ENCODE peak calls at places on chromosomes 3 and 15, in five cellular contexts. W is pancreas, S is left ventricle myocardium inferior, J is heart right ventricle, E is tibial artery. B is an unnamed sample.

GRCh38 chr3:65938147-65938546 is 100.6 kb downstream of the MAGI1 start:
- DNase-seq in W (no peak), S (no peak), J (no peak), E (no peak), B (no peak)

GRCh38 chr3:45180051-45180450 is 33.9 kb upstream of the CDCP1 start:
- DNase-seq in W (no peak), S (no peak), J (no peak), E (no peak), B (no peak)

GRCh38 chr3:99118381-99118780 is 216.9 kb upstream of the DCBLD2 start:
- DNase-seq in W (no peak), S (no peak), J (no peak), E (no peak), B (no peak)

GRCh38 chr15:73265536-73266153 is 103.1 kb downstream of the HCN4 start:
- DNase-seq in W (peak; percentile 55), S (no peak), J (no peak), E (peak; percentile 27), B (peak; percentile 29)

GRCh38 chr3:101379695-101380376 is 59.5 kb upstream of the IMPG2 start:
- DNase-seq in W (no peak), S (no peak), J (no peak), E (no peak), B (no peak)

GRCh38 chr3:143808999-143809700 is 39.1 kb downstream of the SLC9A9 start:
- DNase-seq in W (no peak), S (no peak), J (peak; percentile 26), E (no peak), B (no peak)

GRCh38 chr15:34709866-34710265 is 44.9 kb downstream of the GJD2 start:
- DNase-seq in W (no peak), S (no peak), J (no peak), E (no peak), B (no peak)

GRCh38 chr3:181694805-181695660 is 16.7 kb upstream of the SOX2 start:
- DNase-seq in W (peak; percentile 68), S (peak; percentile 40), J (peak; percentile 27), E (peak; percentile 53), B (no peak)

GRCh38 chr3:179969525-179969924 is 67.2 kb downstream of the PEX5L start:
- DNase-seq in W (no peak), S (no peak), J (no peak), E (no peak), B (no peak)

GRCh38 chr15:85587707-85588441 is 206.9 kb downstream of the KLHL25 start:
- DNase-seq in W (no peak), S (no peak), J (no peak), E (no peak), B (no peak)

GRCh38 chr3:26353052-26353451 is 269.5 kb upstream of the LRRC3B start:
- DNase-seq in W (no peak), S (no peak), J (no peak), E (no peak), B (no peak)

GRCh38 chr3:26346497-26346896 is 276.1 kb upstream of the LRRC3B start:
- DNase-seq in W (no peak), S (no peak), J (no peak), E (no peak), B (no peak)

GRCh38 chr3:26345613-26346012 is 277.0 kb upstream of the LRRC3B start:
- DNase-seq in W (no peak), S (no peak), J (no peak), E (no peak), B (no peak)

GRCh38 chr3:26350853-26351252 is 271.7 kb upstream of the LRRC3B start:
- DNase-seq in W (no peak), S (no peak), J (no peak), E (no peak), B (no peak)

GRCh38 chr3:26347150-26347549 is 275.4 kb upstream of the LRRC3B start:
- DNase-seq in W (no peak), S (no peak), J (no peak), E (no peak), B (no peak)
- H3K9me3 ChIP-seq in W (no peaks in the 10 kb centered on the region), S (peaks cover 29% of the 10 kb centered on the region), J (peaks cover 20% of the 10 kb centered on the region), E (no peaks in the 10 kb centered on the region), B (no peaks in the 10 kb centered on the region)

DNA sequence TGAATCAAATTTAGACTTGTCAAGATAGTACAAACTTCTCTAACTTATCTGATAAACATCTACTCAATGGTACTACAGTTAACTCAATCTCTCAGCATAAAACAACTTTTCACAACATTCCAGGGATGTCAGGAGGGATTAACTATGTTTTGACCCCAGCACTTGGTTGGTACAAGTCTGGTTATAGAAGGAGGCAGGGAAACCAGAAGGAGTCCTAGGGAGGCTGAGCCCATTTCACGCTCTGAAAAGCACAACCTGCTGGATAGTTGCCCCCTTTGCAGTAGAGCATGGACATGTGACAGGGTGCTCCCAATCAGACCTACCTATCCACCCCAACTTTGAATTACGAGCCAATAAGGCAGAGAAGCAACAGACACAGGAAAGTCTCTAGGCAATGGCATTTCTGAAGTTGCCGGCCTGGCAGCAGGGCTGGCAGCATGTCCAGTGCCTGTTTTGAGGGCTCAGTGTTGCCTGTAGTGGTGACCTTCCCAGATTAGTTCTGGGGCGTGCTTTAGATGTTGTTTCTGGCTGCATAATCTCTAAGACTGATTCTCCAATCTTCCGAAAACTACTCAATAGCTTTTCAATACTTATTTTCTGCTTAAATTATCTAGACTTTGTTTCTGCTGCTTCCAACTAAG is 8.2 kb downstream of the ANKUB1 start:
- DNase-seq in W (no peak), S (no peak), J (no peak), E (no peak), B (no peak)
- TF ChIP-seq CTCF in W (no peak), S (no peak), J (no peak), E (no peak), B (no peak)

DNA sequence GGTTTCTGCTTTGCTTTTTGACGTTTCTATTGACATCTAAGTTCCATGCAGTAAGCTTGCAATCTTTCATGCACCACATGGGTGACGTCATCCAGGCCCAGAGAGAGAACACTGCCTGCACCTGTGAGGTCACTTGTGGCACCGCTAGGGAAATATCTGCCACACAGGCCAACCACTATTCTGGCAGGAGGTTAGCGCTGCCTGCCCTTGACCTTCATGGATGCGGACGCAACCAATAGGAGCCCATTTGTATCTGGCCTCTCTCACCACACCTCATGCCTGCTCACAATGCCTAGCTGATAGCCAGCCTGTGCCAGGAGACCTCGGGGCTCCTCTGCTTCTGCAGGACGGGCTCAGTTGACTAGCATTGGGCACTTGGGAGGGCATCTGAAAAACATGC is 55.8 kb upstream of the PRR23E start:
- DNase-seq in W (no peak), S (peak; percentile 31), J (peak; percentile 47), E (no peak), B (no peak)
- H3K9me3 ChIP-seq in W (no peaks in the 10 kb centered on the region), S (no peaks in the 10 kb centered on the region), J (no peaks in the 10 kb centered on the region), E (no peaks in the 10 kb centered on the region), B (no peaks in the 10 kb centered on the region)

DNA sequence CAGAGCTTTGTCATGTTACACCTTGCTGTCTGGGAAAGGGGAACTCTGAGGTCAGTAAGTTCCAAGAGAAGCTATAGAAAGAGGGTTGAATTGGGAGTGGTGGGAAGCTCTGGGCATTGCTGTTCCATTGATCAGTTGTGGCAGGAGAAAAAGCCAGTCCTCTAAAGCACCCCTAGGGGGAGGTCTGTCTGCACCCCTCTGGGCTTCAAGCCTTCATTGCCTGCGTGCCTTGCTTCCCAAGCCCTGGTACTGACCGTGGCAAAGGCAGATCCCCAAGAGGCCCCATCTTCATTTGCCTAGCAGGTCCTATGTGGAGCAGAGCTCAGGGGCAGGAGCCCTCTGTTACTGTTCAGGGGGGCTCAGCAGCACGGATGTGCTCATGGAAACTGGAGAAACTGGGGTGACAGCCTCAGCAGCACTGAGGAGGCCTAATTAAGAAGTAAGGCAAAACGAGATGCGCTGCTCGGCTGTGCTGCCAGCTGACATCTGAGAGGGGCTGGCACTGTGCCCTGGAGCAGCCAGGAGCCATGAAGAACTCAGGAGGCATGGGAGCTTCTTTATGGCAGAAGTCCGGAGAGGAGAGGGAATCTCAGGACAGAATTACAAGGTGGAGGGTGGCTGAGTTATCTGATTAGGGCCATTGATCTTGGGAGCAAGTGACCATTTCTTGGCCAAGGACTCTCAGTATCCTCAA is 270.9 kb downstream of the RPLP1 start:
- DNase-seq in W (no peak), S (peak; percentile 25), J (no peak), E (no peak), B (no peak)
- TF ChIP-seq CTCF in W (no peak), S (no peak), J (no peak), E (no peak), B (no peak)

DNA sequence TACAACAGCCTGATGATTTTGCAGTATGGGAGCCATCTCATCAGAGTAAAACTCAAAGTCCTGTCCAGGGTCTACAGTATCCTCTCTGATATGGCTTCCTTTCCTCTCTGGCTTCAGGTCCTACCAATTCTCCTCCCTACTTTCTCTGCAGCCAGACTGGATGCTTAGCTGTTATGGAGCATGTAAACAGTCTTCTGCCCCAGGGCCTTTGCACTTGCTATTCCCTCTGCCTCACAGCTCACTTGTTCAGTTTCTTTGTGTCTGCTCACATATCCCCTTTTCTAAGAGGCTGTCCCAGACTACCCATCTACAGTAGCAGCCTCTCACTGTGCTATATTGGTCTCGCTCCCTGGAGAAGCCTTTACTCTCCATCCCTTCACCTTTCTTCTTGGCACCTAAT is 62.2 kb downstream of the TLNRD1 start:
- DNase-seq in W (no peak), S (no peak), J (no peak), E (no peak), B (no peak)
- H3K9me3 ChIP-seq in W (no peaks in the 10 kb centered on the region), S (peaks cover 8% of the 10 kb centered on the region), J (peaks cover 5% of the 10 kb centered on the region), E (peaks cover 5% of the 10 kb centered on the region), B (no peaks in the 10 kb centered on the region)

GRCh38 chr15:95765161-95765560 is 565.3 kb upstream of the NR2F2 start:
- DNase-seq in W (no peak), S (no peak), J (no peak), E (no peak), B (no peak)

GRCh38 chr15:95761742-95762141 is 568.8 kb upstream of the NR2F2 start:
- DNase-seq in W (no peak), S (no peak), J (peak; percentile 6), E (no peak), B (no peak)

GRCh38 chr15:95760508-95760907 is 570.0 kb upstream of the NR2F2 start:
- DNase-seq in W (no peak), S (no peak), J (no peak), E (no peak), B (no peak)

GRCh38 chr15:95763426-95763825 is 567.1 kb upstream of the NR2F2 start:
- DNase-seq in W (no peak), S (no peak), J (no peak), E (no peak), B (no peak)
- TF ChIP-seq CTCF in W (no peak), S (no peak), J (no peak), E (no peak), B (no peak)